ENCODE peak calls at places on chromosome 9, in six cellular contexts. G is activated CD8-positive, alpha-beta memory T cell treated with anti-CD3 and anti-CD28 coated beads, Interleukin-2, amount 50 U/mL, for 48 hours; Z is iPS-NIHi11; X is HEK293T; Q is sigmoid colon; A is ovary. U is an unnamed sample.

GRCh38 chr9:122991370-122991830 is 42.1 kb upstream of the GPR21 start:
- DNase-seq in G (no peak), Z (peak), X (peak), Q (no peak), A (peak), U (peak)

GRCh38 chr9:83296123-83296522 is 233.2 kb upstream of the RASEF start:
- DNase-seq in G (no peak), Z (peak), X (no peak), Q (no peak), A (no peak), U (no peak)

GRCh38 chr9:93258419-93258817 is 74.5 kb downstream of the WNK2 start:
- DNase-seq in G (peak), Z (no peak), X (no peak), Q (peak), A (no peak), U (no peak)

GRCh38 chr9:41229408-41230401 is 40.6 kb upstream of the ZNG1F start:
- DNase-seq in G (peak), Z (peak), X (peak), Q (peak), A (peak), U (peak)

GRCh38 chr9:114209151-114209550 is 53.8 kb downstream of the COL27A1 start:
- DNase-seq in G (no peak), Z (no peak), X (no peak), Q (no peak), A (no peak), U (no peak)

GRCh38 chr9:24189986-24190385 is 355.7 kb downstream of the IZUMO3 start:
- DNase-seq in G (no peak), Z (no peak), X (no peak), Q (no peak), A (no peak), U (no peak)

GRCh38 chr9:134783699-134784039 is 96.9 kb upstream of the FCN2 start:
- DNase-seq in G (no peak), Z (no peak), X (no peak), Q (peak), A (peak), U (no peak)

GRCh38 chr9:120654278-120654677 is 60.0 kb downstream of the MEGF9 start:
- DNase-seq in G (no peak), Z (no peak), X (no peak), Q (no peak), A (no peak), U (no peak)

GRCh38 chr9:18396102-18396728 is 77.7 kb upstream of the ADAMTSL1 start:
- DNase-seq in G (no peak), Z (no peak), X (peak), Q (no peak), A (no peak), U (no peak)

GRCh38 chr9:114178756-114179450 is 23.6 kb downstream of the COL27A1 start:
- DNase-seq in G (no peak), Z (no peak), X (no peak), Q (peak), A (no peak), U (peak)

GRCh38 chr9:6911901-6912650 is 154.3 kb downstream of the KDM4C start:
- DNase-seq in G (no peak), Z (no peak), X (no peak), Q (no peak), A (no peak), U (no peak)

GRCh38 chr9:116247791-116248343 is 94.3 kb downstream of the PAPPA start:
- DNase-seq in G (no peak), Z (no peak), X (no peak), Q (no peak), A (no peak), U (no peak)

GRCh38 chr9:83934569-83935275 is 13.5 kb upstream of the KIF27 start:
- DNase-seq in G (no peak), Z (no peak), X (no peak), Q (no peak), A (no peak), U (no peak)

GRCh38 chr9:136956604-136957003 is 4.5 kb downstream of the LCN12 start:
- DNase-seq in G (no peak), Z (no peak), X (no peak), Q (no peak), A (no peak), U (no peak)

GRCh38 chr9:37936965-37937364 is 33.0 kb upstream of the SLC25A51 start:
- DNase-seq in G (no peak), Z (no peak), X (no peak), Q (no peak), A (no peak), U (no peak)

U was measured in left cardiac atrium.